ENCODE peak calls at places on chromosomes 6 and 20, in five cellular contexts. S is HepG2; A is stimulated activated CD4-positive, alpha-beta T cell treated with anti-CD3 and anti-CD28 coated beads, Interleukin-12 subunit alpha, Interleukin-12 subunit beta, amount 100 ng/mL, for 48 hours; U is mesendoderm; M is Ammon's horn. Z is an unnamed sample.

GRCh38 chr6:658244-658643 is 1.3 kb upstream of the HUS1B start:
- DNase-seq in S (no peak), U (no peak), A (no peak), M (no peak), Z (no peak)

GRCh38 chr20:48688579-48688978 is 139.2 kb downstream of the PREX1 start:
- DNase-seq in S (no peak), U (no peak), A (no peak), M (no peak), Z (no peak)

GRCh38 chr6:154039231-154039842 is at the start of gene OPRM1:
- DNase-seq in M (peak), S (no peak), U (peak), A (peak), Z (peak)

GRCh38 chr6:40774932-40775331 is 187.8 kb upstream of the LRFN2 start:
- DNase-seq in M (no peak), S (no peak), A (no peak), U (no peak), Z (no peak)

GRCh38 chr6:152380993-152381898 is 255.9 kb downstream of the SYNE1 start:
- DNase-seq in U (peak), M (peak), S (peak), A (no peak), Z (peak)

GRCh38 chr6:161949531-161949930 is 675.7 kb upstream of the AGPAT4 start:
- DNase-seq in A (no peak), M (no peak), S (no peak), U (no peak), Z (no peak)

GRCh38 chr20:17109307-17109706 is 117.5 kb upstream of the PCSK2 start:
- DNase-seq in M (no peak), A (no peak), U (no peak), S (no peak), Z (no peak)

GRCh38 chr20:16842721-16843120 is 94.6 kb downstream of the OTOR start:
- DNase-seq in M (no peak), S (no peak), U (no peak), A (no peak), Z (no peak)

GRCh38 chr6:87155920-87156600 is 695 bp downstream of the ZNF292 start:
- DNase-seq in A (peak), S (peak), U (peak), M (peak), Z (peak)

GRCh38 chr6:170040115-170040500 is 250.8 kb downstream of the DLL1 start:
- DNase-seq in U (no peak), A (no peak), S (no peak), M (no peak), Z (no peak)